ENCODE peak calls at places on chromosomes 12 and 14, in six cellular contexts. F is ascending aorta, H is spleen, P is fibroblast of lung, Y is GM23338, O is AG04450. I is an unnamed sample.

GRCh38 chr14:69460093-69460701 is 24.3 kb upstream of the PLEKHD1 start:
- DNase-seq in Y (peak; percentile 63), O (peak; percentile 80), F (no peak), H (no peak), P (peak; percentile 95), I (peak; percentile 89)

GRCh38 chr14:54567224-54567633 is 301 bp downstream of the SAMD4A start:
- DNase-seq in Y (peak; percentile 76), O (no peak), P (no peak), F (no peak), H (no peak), I (no peak)

GRCh38 chr14:26074892-26075291 is 522.9 kb downstream of the NOVA1 start:
- DNase-seq in Y (no peak), O (no peak), P (no peak), H (no peak), F (no peak), I (no peak)

GRCh38 chr14:78446807-78447206 is 276.6 kb downstream of the NRXN3 start:
- DNase-seq in Y (peak; percentile 40), F (no peak), O (no peak), P (no peak), H (no peak), I (peak; percentile 20)

GRCh38 chr12:53825246-53826081 is 73.7 kb upstream of the CISTR start:
- DNase-seq in P (peak; percentile 43), F (no peak), O (no peak), Y (no peak), H (no peak), I (peak; percentile 87)

GRCh38 chr12:51941011-51941561 is 10.4 kb upstream of the ACVR1B start:
- DNase-seq in P (peak; percentile 74), O (peak; percentile 32), H (no peak), Y (peak; percentile 34), F (no peak), I (peak; percentile 72)

GRCh38 chr12:132194056-132194455 is 49.8 kb downstream of the NOC4L start:
- DNase-seq in H (no peak), Y (peak; percentile 64), P (no peak), O (no peak), F (no peak), I (no peak)

GRCh38 chr12:83468988-83469908 is 782.5 kb downstream of the TMTC2 start:
- DNase-seq in O (no peak), H (no peak), Y (no peak), F (no peak), P (no peak), I (no peak)

GRCh38 chr12:93139028-93139665 is 210.1 kb upstream of the EEA1 start:
- DNase-seq in Y (no peak), P (no peak), O (no peak), F (no peak), H (no peak), I (no peak)

GRCh38 chr12:53004582-53004981 is 1.7 kb upstream of the EIF4B start:
- DNase-seq in O (no peak), H (no peak), Y (peak; percentile 49), F (no peak), P (peak; percentile 42), I (no peak)

GRCh38 chr12:9319842-9320173 is 111.6 kb upstream of the PZP start:
- DNase-seq in Y (no peak), H (no peak), P (no peak), F (no peak), O (no peak), I (peak; percentile 94)

GRCh38 chr12:19483727-19484126 is 44.4 kb downstream of the AEBP2 start:
- DNase-seq in P (peak; percentile 20), F (no peak), H (no peak), O (no peak), Y (no peak), I (peak; percentile 93)

GRCh38 chr14:79598339-79598738 is 613.0 kb downstream of the DIO2 start:
- DNase-seq in O (peak; percentile 34), F (no peak), P (peak; percentile 75), Y (no peak), H (no peak), I (no peak)

GRCh38 chr14:96104469-96105057 is 65.4 kb downstream of the C14orf132 start:
- DNase-seq in Y (no peak), O (peak; percentile 99), H (no peak), F (no peak), P (peak; percentile 100), I (peak; percentile 86)

GRCh38 chr14:35402323-35403084 is 2.0 kb downstream of the NFKBIA start:
- DNase-seq in F (no peak), Y (no peak), P (no peak), H (peak; percentile 85), O (no peak), I (peak; percentile 55)

GRCh38 chr12:19440916-19441315 is 1.6 kb downstream of the AEBP2 start:
- DNase-seq in F (no peak), H (no peak), Y (no peak), P (peak; percentile 19), O (no peak), I (no peak)

GRCh38 chr14:72745991-72746980 is 147.6 kb downstream of the DPF3 start:
- DNase-seq in P (peak; percentile 91), H (no peak), Y (no peak), F (no peak), O (peak; percentile 68), I (peak; percentile 1)

DNA sequence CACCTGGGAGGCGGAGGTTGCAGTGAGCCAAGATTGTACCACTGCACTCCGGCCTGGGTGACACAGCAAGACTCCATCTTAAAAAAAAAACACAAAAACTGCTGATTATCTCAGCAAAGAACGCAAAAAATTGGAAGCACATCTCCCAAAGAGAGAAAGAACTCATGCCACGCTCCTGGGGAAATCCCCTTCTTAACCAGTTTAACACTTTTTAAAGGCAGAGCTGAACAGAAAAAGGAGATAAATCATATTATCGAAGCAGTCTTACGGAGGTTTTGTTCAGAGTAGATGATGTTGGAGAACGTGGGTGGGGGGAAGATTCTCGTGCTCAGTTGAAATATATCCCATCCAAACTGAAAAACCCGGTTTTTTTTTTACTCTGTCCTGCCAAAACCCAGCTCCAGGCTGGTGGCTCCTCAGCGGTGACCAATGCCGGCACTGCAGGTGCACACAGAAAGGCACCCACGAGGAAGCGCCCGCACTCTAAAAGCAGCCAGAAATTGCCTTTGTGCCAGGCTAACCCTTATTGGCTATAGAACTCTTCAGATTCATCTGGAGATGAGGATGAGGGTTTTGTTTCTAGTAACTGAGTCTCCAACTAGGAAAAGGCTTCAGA is 100.2 kb upstream of the PARP11 start:
- DNase-seq in F (no peak), H (no peak), P (no peak), O (no peak), Y (no peak), I (no peak)
- H3K4me3 ChIP-seq in F (no peak overlapping the region), H (no peak overlapping the region), P (no peak overlapping the region), O (no peak overlapping the region), Y (no peak overlapping the region), I (no peak overlapping the region)

GRCh38 chr14:71491925-71492324 is 440.3 kb upstream of the RGS6 start:
- DNase-seq in F (no peak), Y (no peak), H (no peak), O (no peak), P (peak; percentile 60), I (no peak)

GRCh38 chr14:71487941-71488340 is 444.3 kb upstream of the RGS6 start:
- DNase-seq in F (no peak), O (no peak), H (no peak), P (no peak), Y (no peak), I (no peak)

GRCh38 chr14:71488703-71489141 is 443.5 kb upstream of the RGS6 start:
- DNase-seq in H (no peak), F (no peak), P (peak; percentile 55), O (peak; percentile 75), Y (no peak), I (no peak)

GRCh38 chr14:71487449-71487848 is 444.8 kb upstream of the RGS6 start:
- DNase-seq in F (no peak), Y (no peak), O (no peak), P (no peak), H (no peak), I (no peak)

DNA sequence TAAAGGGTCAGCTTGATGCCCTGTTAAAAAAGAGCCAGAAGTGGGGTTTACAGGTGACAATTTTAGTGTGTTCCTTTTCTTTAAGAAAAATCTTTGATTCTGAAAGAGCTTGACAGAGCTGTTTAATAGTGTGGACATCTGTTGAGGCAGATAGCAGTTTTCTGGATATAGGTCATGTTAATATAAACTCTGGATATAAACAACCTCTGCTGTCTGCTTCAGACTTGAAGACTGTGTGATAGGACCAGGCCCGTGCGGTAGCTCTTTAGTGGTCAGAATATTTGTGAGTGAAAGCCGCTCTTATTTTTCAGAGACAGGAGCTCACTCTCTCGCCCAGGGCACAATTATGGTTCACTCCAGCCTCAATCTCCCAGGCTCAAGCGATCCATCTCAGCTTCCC is 439.9 kb upstream of the RGS6 start:
- DNase-seq in H (no peak), F (no peak), Y (no peak), P (peak; percentile 72), O (peak; percentile 63), I (no peak)
- TF ChIP-seq CTCF in H (no peak), F (no peak), Y (no peak), P (no peak), O (no peak), I (no peak)

DNA sequence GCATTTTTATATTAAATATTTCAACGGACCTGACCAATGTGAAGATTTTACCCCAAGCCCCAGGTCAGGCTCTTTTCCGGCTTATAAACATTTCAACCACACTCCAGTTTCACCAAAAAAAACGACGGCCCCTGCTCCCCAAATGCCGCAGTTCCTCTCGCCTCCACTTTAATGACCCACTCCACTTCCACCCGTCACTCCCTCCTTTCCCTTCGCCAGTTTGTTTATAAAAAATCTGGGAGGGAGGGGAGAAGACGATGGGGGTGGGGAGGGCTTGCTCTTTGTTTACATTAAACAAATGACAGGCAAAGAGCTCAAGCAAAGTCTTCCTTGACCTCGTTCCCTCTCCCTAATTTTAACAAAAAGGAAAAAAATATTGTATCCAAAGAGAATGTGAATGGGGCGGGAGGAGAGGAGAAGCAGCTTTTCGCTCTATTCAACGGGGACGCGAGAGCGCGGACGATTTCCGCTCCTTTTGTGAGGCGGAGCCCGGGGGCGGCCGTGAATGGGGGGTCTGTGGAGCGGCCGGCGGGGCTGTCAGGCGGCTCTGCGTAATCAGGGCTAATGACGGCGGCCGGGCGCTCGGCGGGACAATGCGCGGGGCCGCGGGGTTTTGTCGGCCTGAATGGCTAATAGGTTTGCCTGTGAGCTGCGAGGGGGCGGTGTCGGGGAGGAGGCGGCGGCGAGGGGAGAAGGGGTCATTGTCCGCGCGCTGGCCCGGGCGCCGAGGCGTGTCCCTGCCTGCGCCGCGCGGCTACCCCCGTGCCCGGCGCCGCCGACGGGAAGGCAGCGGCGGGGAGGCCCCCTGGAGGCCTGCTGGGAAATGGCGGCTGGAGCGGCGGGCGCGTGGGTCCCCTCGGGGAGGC is 5.7 kb downstream of the SIX6 start:
- DNase-seq in Y (peak; percentile 75), O (no peak), H (no peak), F (no peak), P (no peak), I (no peak)
- H3K27me3 ChIP-seq in Y (peaks cover 100% of the 10 kb centered on the region), O (peaks cover 86% of the 10 kb centered on the region), H (peaks cover 89% of the 10 kb centered on the region), F (peaks cover 38% of the 10 kb centered on the region), P (peaks cover 59% of the 10 kb centered on the region), I (peaks cover 23% of the 10 kb centered on the region)

DNA sequence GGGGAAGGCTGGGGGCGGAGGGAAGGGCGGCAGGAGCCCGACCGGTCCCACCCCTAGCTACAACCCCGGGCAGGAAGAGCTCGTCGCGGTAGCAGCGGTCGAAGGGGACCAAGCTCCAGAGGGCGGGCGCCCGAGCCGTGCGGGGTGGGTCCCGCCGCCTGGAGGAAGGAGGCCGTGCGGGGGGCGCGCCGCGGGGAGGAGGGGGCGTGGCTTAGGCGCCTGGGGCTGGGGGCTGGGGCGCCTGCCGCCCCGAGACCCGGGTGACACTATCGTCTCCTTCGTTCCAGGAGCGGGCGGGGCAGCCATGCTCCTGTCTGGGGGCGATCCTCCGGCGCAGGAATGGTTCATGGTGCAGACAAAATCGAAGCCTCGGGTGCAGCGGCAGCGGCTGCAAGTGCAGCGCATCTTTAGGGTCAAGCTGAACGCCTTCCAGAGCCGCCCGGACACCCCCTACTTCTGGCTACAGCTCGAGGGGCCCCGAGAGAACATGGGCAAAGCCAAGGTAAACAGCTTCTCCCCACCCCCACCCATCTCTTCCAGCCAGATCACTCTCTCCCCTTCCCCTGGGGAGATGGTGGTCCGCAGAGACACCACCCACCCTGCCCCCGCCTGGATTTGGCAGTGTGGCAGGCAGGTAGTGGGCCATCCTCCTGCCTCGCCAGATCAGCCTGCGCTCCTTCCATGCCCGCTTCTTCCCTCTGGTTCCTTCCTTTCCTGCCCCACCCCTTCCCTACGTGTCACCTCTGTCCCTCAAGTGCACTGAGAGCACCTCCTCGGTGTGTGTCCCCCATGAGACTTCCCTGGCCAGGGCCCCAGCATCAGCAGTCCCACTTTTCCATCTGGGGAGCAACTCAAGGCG is at the start of gene NYNRIN:
- DNase-seq in P (no peak), F (no peak), H (peak; percentile 85), Y (peak; percentile 41), O (no peak), I (no peak)
- H3K4me3 ChIP-seq in P (peak within 1 kb of the TSS; percentile 64), F (peak within 1 kb of the TSS; percentile 76), H (peak within 1 kb of the TSS; percentile 65), Y (peak within 1 kb of the TSS; percentile 86), O (peak within 1 kb of the TSS; percentile 66), I (peak within 1 kb of the TSS; percentile 43)

I was measured in bronchial epithelial cell.